ENCODE peak calls at places on chromosomes 6 and 20, in eight cellular contexts. E is endothelial cell, N is H9, R is epithelial cell of proximal tubule, D is WTC11, P is mucosa of descending colon, L is psoas muscle, W is endothelial cell of umbilical vein. G is an unnamed sample.

GRCh38 chr20:41411458-41411857 is 44.8 kb upstream of the EMILIN3 start:
- DNase-seq in P (no peak), D (no peak), E (no peak), N (no peak), L (no peak), R (no peak), W (peak), G (no peak)

GRCh38 chr20:32249030-32249738 is 28.3 kb upstream of the KIF3B start:
- DNase-seq in L (no peak), E (no peak), R (no peak), N (no peak), P (no peak), D (no peak), W (no peak), G (peak)

GRCh38 chr20:17518339-17519052 is 12.7 kb downstream of the BFSP1 start:
- DNase-seq in P (no peak), E (no peak), D (peak), R (no peak), W (no peak), N (peak), L (peak), G (no peak)

GRCh38 chr6:2178125-2178524 is 67.3 kb downstream of the GMDS start:
- DNase-seq in L (no peak), E (no peak), D (no peak), R (no peak), N (no peak), W (no peak), P (no peak), G (no peak)

GRCh38 chr6:90425161-90425641 is 128.6 kb upstream of the BACH2 start:
- DNase-seq in P (no peak), N (no peak), R (no peak), E (no peak), L (no peak), D (no peak), W (no peak), G (no peak)

GRCh38 chr6:87705070-87705691 is 3.1 kb upstream of the AKIRIN2 start:
- DNase-seq in E (no peak), W (no peak), L (no peak), N (no peak), D (no peak), P (no peak), R (no peak), G (no peak)

GRCh38 chr20:44461142-44461802 is 14.4 kb upstream of the TTPAL start:
- DNase-seq in N (no peak), L (no peak), R (no peak), P (no peak), E (no peak), W (no peak), D (no peak), G (no peak)

GRCh38 chr6:133947302-133947900 is 5.6 kb upstream of the TBPL1 start:
- DNase-seq in R (peak), D (no peak), P (peak), L (no peak), E (no peak), N (no peak), W (no peak), G (no peak)

GRCh38 chr20:32917191-32917950 is 58.6 kb downstream of the EFCAB8 start:
- DNase-seq in N (no peak), W (no peak), E (no peak), P (no peak), R (no peak), L (no peak), D (no peak), G (no peak)

GRCh38 chr20:63835031-63835858 is 4.2 kb upstream of the ZBTB46 start:
- DNase-seq in P (peak), W (peak), R (peak), N (peak), E (peak), L (peak), D (peak), G (peak)

GRCh38 chr6:159089909-159090308 is 45.1 kb upstream of the TAGAP start:
- DNase-seq in D (no peak), P (no peak), E (no peak), W (no peak), N (no peak), R (no peak), L (no peak), G (no peak)

GRCh38 chr6:167825759-167826229 is 917 bp upstream of the AFDN start:
- DNase-seq in D (peak), W (no peak), L (peak), P (peak), N (peak), R (no peak), E (peak), G (peak)

GRCh38 chr6:170211404-170212025 is 79.4 kb downstream of the DLL1 start:
- DNase-seq in D (no peak), E (peak), P (no peak), W (no peak), N (no peak), L (no peak), R (no peak), G (peak)

GRCh38 chr6:154112181-154112809 is 73.3 kb downstream of the OPRM1 start:
- DNase-seq in D (no peak), R (peak), E (no peak), P (no peak), W (no peak), L (no peak), N (no peak), G (no peak)

GRCh38 chr6:84508981-84509380 is 255.4 kb downstream of the TBX18 start:
- DNase-seq in L (no peak), P (no peak), D (no peak), W (no peak), E (no peak), N (no peak), R (no peak), G (no peak)

DNA sequence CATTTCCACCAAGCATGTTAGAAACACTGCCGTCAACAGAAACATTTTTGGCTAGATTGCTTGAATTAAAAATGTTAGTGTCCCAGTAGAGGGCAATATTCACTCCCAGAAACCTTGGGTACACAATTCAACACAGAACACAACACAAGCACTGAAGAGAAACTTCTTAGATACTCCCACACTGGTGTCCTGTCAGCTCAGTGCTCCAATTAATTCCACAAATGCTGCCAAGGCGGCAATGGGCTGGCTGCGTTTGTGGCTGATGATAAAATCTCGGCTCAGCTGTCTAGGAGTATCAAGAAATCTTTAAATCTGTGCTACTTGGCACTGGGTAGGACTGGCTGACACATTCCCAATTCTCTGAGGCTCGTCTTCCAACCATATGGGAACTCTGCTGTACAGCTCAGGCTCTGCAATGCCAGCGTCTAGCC is 39.3 kb downstream of the BEND3 start:
- DNase-seq in D (no peak), W (no peak), P (no peak), E (no peak), N (no peak), R (no peak), L (no peak), G (no peak)
- TF ChIP-seq CTCF in D (no peak), W (no peak), P (no peak), E (no peak), N (peak), R (peak), L (no peak), G (no peak)

DNA sequence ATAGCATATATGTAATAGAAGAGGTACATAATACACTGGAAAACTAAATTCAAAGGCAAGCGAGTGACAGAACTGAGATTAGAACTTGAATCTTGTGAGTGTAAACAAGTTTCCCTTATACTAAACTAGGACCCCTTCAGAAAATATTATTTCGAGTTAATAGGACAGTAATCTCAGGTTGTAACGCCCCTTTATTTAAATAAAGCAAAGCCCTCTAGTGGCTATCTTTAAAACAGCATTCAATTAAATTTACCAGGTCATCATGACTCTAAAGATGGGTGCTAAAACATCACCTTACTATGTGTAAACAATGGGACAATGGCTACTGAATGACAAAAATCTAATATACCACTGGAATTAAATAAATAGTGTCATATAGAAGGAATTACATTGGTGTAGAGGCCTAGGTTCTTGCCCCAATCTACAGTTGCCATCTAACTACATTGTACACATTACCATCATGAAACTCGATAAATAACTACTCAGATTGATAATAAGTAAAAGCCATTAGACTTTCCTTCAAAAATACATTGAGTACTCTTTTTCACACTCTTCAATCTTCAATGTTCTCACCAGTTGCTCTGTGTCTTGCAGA is 255.4 kb upstream of the IRAK1BP1 start:
- DNase-seq in R (no peak), L (no peak), P (no peak), N (no peak), W (peak), E (no peak), D (no peak), G (no peak)
- TF ChIP-seq CTCF in R (peak), L (peak), P (no peak), N (peak), W (peak), E (peak), D (peak), G (no peak)

DNA sequence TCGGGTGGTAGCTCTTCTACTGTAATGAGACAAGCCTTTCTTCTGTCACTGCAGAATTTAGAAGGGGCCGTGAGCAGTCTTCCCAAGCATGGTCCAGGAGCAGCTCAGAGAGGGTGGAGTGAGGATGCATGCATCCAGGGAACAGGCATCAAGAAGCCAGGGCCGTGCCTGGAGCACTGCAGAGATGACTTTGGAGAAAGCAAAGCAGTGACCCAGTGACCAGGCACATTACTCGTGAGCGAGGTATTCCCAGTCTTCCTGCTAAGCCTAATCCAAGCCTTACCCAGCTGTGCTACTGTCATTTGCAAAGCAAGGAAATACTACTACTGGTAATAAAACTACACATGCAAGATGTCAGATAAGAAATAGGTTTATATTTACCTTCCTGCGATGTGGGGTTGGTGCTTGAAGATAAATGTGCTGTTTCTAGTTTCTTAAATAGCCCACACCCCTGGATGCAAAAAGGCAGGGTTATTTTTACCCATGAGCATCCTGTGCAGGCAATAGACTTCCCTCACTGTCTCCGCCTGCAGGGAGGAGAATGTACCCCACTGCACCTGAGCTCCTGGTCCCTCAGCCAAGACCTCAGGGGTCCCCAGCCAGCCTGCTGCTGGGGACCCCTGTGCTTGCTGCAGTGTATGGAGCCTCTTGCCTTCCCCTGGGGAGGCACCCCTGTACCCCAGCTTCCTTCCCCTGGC is 62.9 kb downstream of the SSR1 start:
- DNase-seq in N (no peak), P (no peak), W (no peak), D (no peak), L (no peak), R (no peak), E (no peak), G (peak)
- TF ChIP-seq CTCF in N (no peak), P (no peak), W (no peak), D (no peak), L (no peak), R (no peak), E (no peak), G (no peak)

GRCh38 chr6:11824986-11825385 is 46.4 kb upstream of the ADTRP start:
- DNase-seq in E (no peak), P (no peak), N (no peak), D (no peak), R (peak), L (no peak), W (no peak), G (no peak)

GRCh38 chr6:11828185-11828897 is 49.7 kb upstream of the ADTRP start:
- DNase-seq in P (no peak), W (no peak), N (no peak), D (no peak), R (no peak), L (no peak), E (no peak), G (no peak)

GRCh38 chr6:11826779-11827178 is 48.2 kb upstream of the ADTRP start:
- DNase-seq in D (no peak), L (no peak), N (no peak), P (no peak), W (no peak), E (no peak), R (no peak), G (no peak)

GRCh38 chr6:11819486-11819885 is 40.9 kb upstream of the ADTRP start:
- DNase-seq in R (no peak), N (no peak), E (no peak), D (no peak), L (no peak), W (no peak), P (no peak), G (no peak)

GRCh38 chr6:11822346-11822745 is 43.7 kb upstream of the ADTRP start:
- DNase-seq in D (no peak), R (no peak), E (no peak), L (no peak), N (no peak), P (no peak), W (no peak), G (no peak)
- TF ChIP-seq CTCF in D (no peak), R (peak), E (no peak), L (peak), N (no peak), P (no peak), W (no peak), G (peak)

GRCh38 chr20:46093531-46093930 is 3.8 kb upstream of the NCOA5 start:
- DNase-seq in D (no peak), E (no peak), W (no peak), L (no peak), R (no peak), P (no peak), N (no peak), G (no peak)
- TF ChIP-seq CTCF in D (no peak), E (no peak), W (no peak), L (no peak), R (peak), P (no peak), N (no peak), G (no peak)